ENCODE peak calls at places on chromosomes 5 and 9, in nine cellular contexts. One of them, this sample, is unnamed.

GRCh38 chr5:150918613-150919012 is 13.8 kb upstream of the ZNF300 start:
- DNase-seq in fibroblast of pulmonary artery: peak
- DNase-seq in uterus: no peak
- DNase-seq in AG09309: no peak
- DNase-seq in Karpas-422: no peak
- DNase-seq in lower lobe of right lung: no peak
- DNase-seq in psoas muscle: no peak
- DNase-seq in fibroblast of lung: peak
- DNase-seq in CD4-positive, alpha-beta memory T cell: no peak
- DNase-seq in this sample: no peak

GRCh38 chr9:130500340-130500771 is 55.6 kb downstream of the ASS1 start:
- DNase-seq in lower lobe of right lung: no peak
- DNase-seq in uterus: no peak
- DNase-seq in AG09309: no peak
- DNase-seq in psoas muscle: no peak
- DNase-seq in CD4-positive, alpha-beta memory T cell: no peak
- DNase-seq in fibroblast of lung: no peak
- DNase-seq in fibroblast of pulmonary artery: no peak
- DNase-seq in Karpas-422: no peak
- DNase-seq in this sample: no peak

GRCh38 chr9:81827616-81828296 is 100.5 kb upstream of the SPATA31D4 start:
- DNase-seq in psoas muscle: no peak
- DNase-seq in uterus: no peak
- DNase-seq in fibroblast of pulmonary artery: no peak
- DNase-seq in lower lobe of right lung: no peak
- DNase-seq in Karpas-422: no peak
- DNase-seq in AG09309: no peak
- DNase-seq in CD4-positive, alpha-beta memory T cell: no peak
- DNase-seq in fibroblast of lung: no peak
- DNase-seq in this sample: no peak

GRCh38 chr9:77911928-77912327 is 119.7 kb downstream of the GNAQ start:
- DNase-seq in fibroblast of pulmonary artery: no peak
- DNase-seq in uterus: no peak
- DNase-seq in fibroblast of lung: no peak
- DNase-seq in AG09309: no peak
- DNase-seq in psoas muscle: no peak
- DNase-seq in lower lobe of right lung: no peak
- DNase-seq in Karpas-422: no peak
- DNase-seq in CD4-positive, alpha-beta memory T cell: no peak
- DNase-seq in this sample: no peak

GRCh38 chr9:114112325-114112724 is 13.2 kb upstream of the KIF12 start:
- DNase-seq in lower lobe of right lung: no peak
- DNase-seq in psoas muscle: no peak
- DNase-seq in Karpas-422: no peak
- DNase-seq in uterus: no peak
- DNase-seq in CD4-positive, alpha-beta memory T cell: no peak
- DNase-seq in fibroblast of lung: peak
- DNase-seq in fibroblast of pulmonary artery: no peak
- DNase-seq in AG09309: no peak
- DNase-seq in this sample: no peak

GRCh38 chr5:38634961-38635369 is 78.5 kb upstream of the LIFR start:
- DNase-seq in fibroblast of lung: peak
- DNase-seq in lower lobe of right lung: no peak
- DNase-seq in psoas muscle: no peak
- DNase-seq in Karpas-422: no peak
- DNase-seq in CD4-positive, alpha-beta memory T cell: no peak
- DNase-seq in AG09309: no peak
- DNase-seq in fibroblast of pulmonary artery: peak
- DNase-seq in uterus: no peak
- DNase-seq in this sample: no peak

GRCh38 chr5:173231381-173231766 is 3.6 kb downstream of the NKX2-5 start:
- DNase-seq in fibroblast of pulmonary artery: no peak
- DNase-seq in uterus: no peak
- DNase-seq in CD4-positive, alpha-beta memory T cell: no peak
- DNase-seq in fibroblast of lung: no peak
- DNase-seq in lower lobe of right lung: no peak
- DNase-seq in AG09309: no peak
- DNase-seq in Karpas-422: no peak
- DNase-seq in psoas muscle: no peak
- DNase-seq in this sample: no peak

GRCh38 chr5:119355636-119356383 is at the start of gene TNFAIP8:
- DNase-seq in Karpas-422: peak
- DNase-seq in lower lobe of right lung: peak
- DNase-seq in uterus: peak
- DNase-seq in fibroblast of pulmonary artery: peak
- DNase-seq in AG09309: no peak
- DNase-seq in fibroblast of lung: peak
- DNase-seq in CD4-positive, alpha-beta memory T cell: no peak
- DNase-seq in psoas muscle: peak
- DNase-seq in this sample: peak

GRCh38 chr5:181198905-181199519 is 6.0 kb downstream of the TRIM7 start:
- DNase-seq in fibroblast of pulmonary artery: no peak
- DNase-seq in AG09309: no peak
- DNase-seq in Karpas-422: no peak
- DNase-seq in uterus: no peak
- DNase-seq in CD4-positive, alpha-beta memory T cell: no peak
- DNase-seq in fibroblast of lung: no peak
- DNase-seq in lower lobe of right lung: no peak
- DNase-seq in psoas muscle: no peak
- DNase-seq in this sample: no peak

GRCh38 chr5:129399069-129399468 is 61.0 kb upstream of the ADAMTS19 start:
- DNase-seq in CD4-positive, alpha-beta memory T cell: no peak
- DNase-seq in Karpas-422: no peak
- DNase-seq in lower lobe of right lung: no peak
- DNase-seq in fibroblast of pulmonary artery: no peak
- DNase-seq in psoas muscle: no peak
- DNase-seq in fibroblast of lung: no peak
- DNase-seq in AG09309: no peak
- DNase-seq in uterus: no peak
- DNase-seq in this sample: no peak

GRCh38 chr5:122062205-122062604 is 15.9 kb downstream of the LOX start:
- DNase-seq in CD4-positive, alpha-beta memory T cell: no peak
- DNase-seq in lower lobe of right lung: no peak
- DNase-seq in uterus: no peak
- DNase-seq in Karpas-422: no peak
- DNase-seq in fibroblast of pulmonary artery: no peak
- DNase-seq in fibroblast of lung: peak
- DNase-seq in AG09309: no peak
- DNase-seq in psoas muscle: no peak
- DNase-seq in this sample: no peak

GRCh38 chr5:97182571-97183099 is 412 bp downstream of the RIOK2 start:
- DNase-seq in fibroblast of pulmonary artery: peak
- DNase-seq in uterus: no peak
- DNase-seq in lower lobe of right lung: no peak
- DNase-seq in Karpas-422: peak
- DNase-seq in fibroblast of lung: peak
- DNase-seq in CD4-positive, alpha-beta memory T cell: no peak
- DNase-seq in AG09309: no peak
- DNase-seq in psoas muscle: no peak
- DNase-seq in this sample: no peak

GRCh38 chr9:12884736-12885395 is 110.0 kb downstream of the LURAP1L start:
- DNase-seq in lower lobe of right lung: no peak
- DNase-seq in CD4-positive, alpha-beta memory T cell: no peak
- DNase-seq in fibroblast of lung: peak
- DNase-seq in fibroblast of pulmonary artery: peak
- DNase-seq in uterus: no peak
- DNase-seq in psoas muscle: no peak
- DNase-seq in Karpas-422: no peak
- DNase-seq in AG09309: peak
- DNase-seq in this sample: no peak

GRCh38 chr5:102865510-102866314 is 110.6 kb downstream of the PAM start:
- DNase-seq in AG09309: peak
- DNase-seq in fibroblast of lung: peak
- DNase-seq in uterus: peak
- DNase-seq in CD4-positive, alpha-beta memory T cell: peak
- DNase-seq in Karpas-422: no peak
- DNase-seq in psoas muscle: peak
- DNase-seq in lower lobe of right lung: peak
- DNase-seq in fibroblast of pulmonary artery: peak
- DNase-seq in this sample: peak

GRCh38 chr9:137034039-137034708 is 2.3 kb upstream of the FUT7 start:
- DNase-seq in fibroblast of pulmonary artery: no peak
- DNase-seq in AG09309: no peak
- DNase-seq in fibroblast of lung: no peak
- DNase-seq in lower lobe of right lung: no peak
- DNase-seq in uterus: no peak
- DNase-seq in Karpas-422: no peak
- DNase-seq in psoas muscle: no peak
- DNase-seq in CD4-positive, alpha-beta memory T cell: no peak
- DNase-seq in this sample: no peak

GRCh38 chr9:22446950-22447606 is 454 bp downstream of the DMRTA1 start:
- DNase-seq in lower lobe of right lung: peak
- DNase-seq in Karpas-422: no peak
- DNase-seq in uterus: peak
- DNase-seq in AG09309: no peak
- DNase-seq in fibroblast of lung: peak
- DNase-seq in CD4-positive, alpha-beta memory T cell: peak
- DNase-seq in fibroblast of pulmonary artery: peak
- DNase-seq in psoas muscle: peak
- DNase-seq in this sample: peak

GRCh38 chr5:93145767-93146166 is 435.3 kb downstream of the NR2F1-AS1 start:
- DNase-seq in fibroblast of lung: peak
- DNase-seq in Karpas-422: no peak
- DNase-seq in lower lobe of right lung: no peak
- DNase-seq in psoas muscle: no peak
- DNase-seq in fibroblast of pulmonary artery: peak
- DNase-seq in uterus: no peak
- DNase-seq in AG09309: no peak
- DNase-seq in CD4-positive, alpha-beta memory T cell: no peak
- DNase-seq in this sample: no peak

GRCh38 chr9:81320909-81321482 is 368.4 kb downstream of the TLE1 start:
- DNase-seq in fibroblast of lung: no peak
- DNase-seq in uterus: no peak
- DNase-seq in fibroblast of pulmonary artery: no peak
- DNase-seq in psoas muscle: no peak
- DNase-seq in AG09309: no peak
- DNase-seq in lower lobe of right lung: no peak
- DNase-seq in Karpas-422: no peak
- DNase-seq in CD4-positive, alpha-beta memory T cell: no peak
- DNase-seq in this sample: no peak

DNA sequence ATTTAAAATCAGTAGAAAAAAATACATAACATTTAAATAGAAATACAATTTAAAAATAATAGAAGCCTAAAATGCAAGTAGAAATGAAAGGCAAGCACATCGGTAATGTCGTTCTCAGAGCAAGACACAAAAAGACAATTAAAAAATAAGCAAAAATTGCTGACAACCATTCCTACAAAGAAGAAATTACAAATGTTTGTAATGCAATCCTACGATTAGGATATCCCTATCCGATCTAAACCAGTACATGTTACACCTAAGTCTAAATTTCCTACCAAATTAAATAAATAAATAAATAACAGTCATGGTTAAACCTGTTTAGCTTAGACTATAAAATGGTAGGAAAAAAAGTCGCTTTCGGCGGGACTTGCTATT is 90.0 kb downstream of the ANXA2R start:
- DNase-seq in Karpas-422: no peak
- DNase-seq in psoas muscle: no peak
- DNase-seq in fibroblast of pulmonary artery: no peak
- DNase-seq in CD4-positive, alpha-beta memory T cell: no peak
- DNase-seq in lower lobe of right lung: no peak
- DNase-seq in uterus: no peak
- DNase-seq in AG09309: no peak
- DNase-seq in fibroblast of lung: no peak
- DNase-seq in this sample: no peak
- H3K4me3 ChIP-seq in Karpas-422: peak
- H3K4me3 ChIP-seq in psoas muscle: peak
- H3K4me3 ChIP-seq in fibroblast of pulmonary artery: peak
- H3K4me3 ChIP-seq in CD4-positive, alpha-beta memory T cell: peak
- H3K4me3 ChIP-seq in lower lobe of right lung: peak
- H3K4me3 ChIP-seq in uterus: no peak
- H3K4me3 ChIP-seq in AG09309: no peak
- H3K4me3 ChIP-seq in fibroblast of lung: peak
- H3K4me3 ChIP-seq in this sample: peak

DNA sequence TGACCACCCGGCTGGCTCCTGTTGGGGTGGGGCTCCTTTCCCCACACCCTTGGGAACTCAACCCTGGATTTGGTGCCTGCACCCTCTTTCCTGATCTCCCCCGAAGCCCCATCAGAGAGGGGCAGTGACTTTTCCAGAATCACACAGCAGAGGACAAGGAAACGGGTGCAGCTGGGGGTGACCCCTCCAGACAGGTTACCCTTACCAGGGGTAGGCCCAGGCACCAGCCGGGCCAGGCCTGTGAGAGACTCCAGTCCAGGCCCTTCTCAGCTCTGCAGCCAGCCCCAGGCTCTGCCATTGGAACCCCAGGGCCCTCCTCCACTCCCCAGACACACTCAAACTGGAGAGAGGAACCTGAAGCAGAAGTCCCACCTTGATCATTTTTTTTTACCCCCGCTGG is 19.0 kb upstream of the PHYHD1 start:
- DNase-seq in psoas muscle: no peak
- DNase-seq in AG09309: no peak
- DNase-seq in fibroblast of pulmonary artery: no peak
- DNase-seq in Karpas-422: no peak
- DNase-seq in fibroblast of lung: no peak
- DNase-seq in uterus: no peak
- DNase-seq in lower lobe of right lung: no peak
- DNase-seq in CD4-positive, alpha-beta memory T cell: no peak
- DNase-seq in this sample: no peak
- H3K4me3 ChIP-seq in psoas muscle: no peak
- H3K4me3 ChIP-seq in AG09309: no peak
- H3K4me3 ChIP-seq in fibroblast of pulmonary artery: no peak
- H3K4me3 ChIP-seq in Karpas-422: no peak
- H3K4me3 ChIP-seq in fibroblast of lung: no peak
- H3K4me3 ChIP-seq in uterus: no peak
- H3K4me3 ChIP-seq in lower lobe of right lung: no peak
- H3K4me3 ChIP-seq in CD4-positive, alpha-beta memory T cell: peak
- H3K4me3 ChIP-seq in this sample: no peak

DNA sequence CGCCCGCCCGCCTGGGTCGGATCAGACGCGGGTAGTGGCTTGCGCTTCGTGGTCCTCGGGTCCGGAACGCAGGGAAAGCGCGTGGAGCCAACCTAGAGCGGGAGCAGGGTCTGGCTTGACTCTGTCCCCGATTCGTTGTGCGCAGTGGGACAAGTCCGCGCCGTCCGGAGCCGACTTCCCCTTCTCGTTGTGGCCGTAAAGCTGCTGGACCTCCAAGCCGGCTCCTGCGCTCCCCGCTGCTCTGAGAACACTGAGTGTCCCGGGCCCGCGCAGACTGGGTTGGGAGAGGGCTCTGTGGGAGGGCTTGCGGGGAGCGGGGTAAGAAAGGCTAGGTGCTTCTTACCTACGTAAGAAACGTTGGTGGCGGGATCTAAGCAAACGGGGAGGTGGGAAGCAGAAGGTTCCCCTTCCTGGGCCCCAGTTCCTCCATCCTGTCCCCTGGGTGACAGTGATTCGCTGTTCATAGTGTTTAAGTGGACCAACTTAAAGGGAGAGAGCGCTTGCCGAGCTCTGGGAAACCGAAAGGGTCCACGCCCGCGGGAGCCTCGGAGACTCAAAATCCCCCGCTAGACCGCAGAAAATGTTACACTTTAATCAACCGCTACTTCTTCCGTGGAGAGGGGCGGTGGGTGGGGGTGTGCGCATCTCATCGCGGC is 4.3 kb upstream of the FOXE1 start:
- DNase-seq in fibroblast of pulmonary artery: no peak
- DNase-seq in lower lobe of right lung: peak
- DNase-seq in Karpas-422: no peak
- DNase-seq in CD4-positive, alpha-beta memory T cell: peak
- DNase-seq in psoas muscle: peak
- DNase-seq in uterus: no peak
- DNase-seq in AG09309: no peak
- DNase-seq in fibroblast of lung: no peak
- DNase-seq in this sample: no peak
- H3K4me3 ChIP-seq in fibroblast of pulmonary artery: no peak
- H3K4me3 ChIP-seq in lower lobe of right lung: peak
- H3K4me3 ChIP-seq in Karpas-422: no peak
- H3K4me3 ChIP-seq in CD4-positive, alpha-beta memory T cell: peak
- H3K4me3 ChIP-seq in psoas muscle: peak
- H3K4me3 ChIP-seq in uterus: no peak
- H3K4me3 ChIP-seq in AG09309: no peak
- H3K4me3 ChIP-seq in fibroblast of lung: no peak
- H3K4me3 ChIP-seq in this sample: peak

GRCh38 chr9:27108981-27109541 is at the start of gene TEK:
- DNase-seq in CD4-positive, alpha-beta memory T cell: no peak
- DNase-seq in AG09309: no peak
- DNase-seq in fibroblast of lung: peak
- DNase-seq in uterus: no peak
- DNase-seq in lower lobe of right lung: no peak
- DNase-seq in Karpas-422: no peak
- DNase-seq in psoas muscle: no peak
- DNase-seq in fibroblast of pulmonary artery: peak
- DNase-seq in this sample: no peak
- H3K4me3 ChIP-seq in CD4-positive, alpha-beta memory T cell: no peak
- H3K4me3 ChIP-seq in AG09309: no peak
- H3K4me3 ChIP-seq in fibroblast of lung: no peak
- H3K4me3 ChIP-seq in uterus: peak
- H3K4me3 ChIP-seq in lower lobe of right lung: peak
- H3K4me3 ChIP-seq in Karpas-422: no peak
- H3K4me3 ChIP-seq in psoas muscle: peak
- H3K4me3 ChIP-seq in fibroblast of pulmonary artery: peak
- H3K4me3 ChIP-seq in this sample: peak

This sample was measured in dorsolateral prefrontal cortex.